ENCODE peak calls at places on chromosomes 13 and 19, in eight cellular contexts. One of them, this sample, is unnamed. For H3K4me1, the result is how much of the 10 kb centered on the place peaks cover.

GRCh38 chr13:19123502-19123901 is 58.1 kb downstream of the TUBA3C start:
- DNase-seq in CD8-positive, alpha-beta memory T cell: no peak
- DNase-seq in psoas muscle: no peak
- DNase-seq in aorta: no peak
- DNase-seq in hepatocyte: no peak
- DNase-seq in A549: no peak
- DNase-seq in pancreas: no peak
- DNase-seq in A673: no peak
- DNase-seq in this sample: no peak

GRCh38 chr13:80400164-80400767 is 59.3 kb upstream of the SPRY2 start:
- DNase-seq in hepatocyte: peak
- DNase-seq in CD8-positive, alpha-beta memory T cell: no peak
- DNase-seq in aorta: no peak
- DNase-seq in psoas muscle: no peak
- DNase-seq in A673: no peak
- DNase-seq in pancreas: no peak
- DNase-seq in A549: no peak
- DNase-seq in this sample: no peak

GRCh38 chr19:3046621-3047306 is 15.5 kb downstream of the TLE5 start:
- DNase-seq in hepatocyte: peak
- DNase-seq in A549: no peak
- DNase-seq in A673: peak
- DNase-seq in CD8-positive, alpha-beta memory T cell: no peak
- DNase-seq in psoas muscle: no peak
- DNase-seq in aorta: no peak
- DNase-seq in pancreas: peak
- DNase-seq in this sample: no peak

GRCh38 chr19:44774614-44775013 is 3.1 kb upstream of the CBLC start:
- DNase-seq in hepatocyte: no peak
- DNase-seq in A673: no peak
- DNase-seq in CD8-positive, alpha-beta memory T cell: no peak
- DNase-seq in A549: no peak
- DNase-seq in aorta: no peak
- DNase-seq in psoas muscle: no peak
- DNase-seq in pancreas: no peak
- DNase-seq in this sample: peak

GRCh38 chr13:53242015-53242414 is 213.4 kb downstream of the OLFM4 start:
- DNase-seq in A673: no peak
- DNase-seq in A549: no peak
- DNase-seq in pancreas: no peak
- DNase-seq in psoas muscle: no peak
- DNase-seq in CD8-positive, alpha-beta memory T cell: no peak
- DNase-seq in hepatocyte: no peak
- DNase-seq in aorta: no peak
- DNase-seq in this sample: no peak

GRCh38 chr19:42764836-42765235 is 642 bp downstream of the PSG8 start:
- DNase-seq in A549: no peak
- DNase-seq in CD8-positive, alpha-beta memory T cell: no peak
- DNase-seq in aorta: no peak
- DNase-seq in hepatocyte: no peak
- DNase-seq in A673: no peak
- DNase-seq in pancreas: no peak
- DNase-seq in psoas muscle: no peak
- DNase-seq in this sample: no peak

GRCh38 chr13:73273737-73274136 is 214.9 kb downstream of the KLF5 start:
- DNase-seq in aorta: no peak
- DNase-seq in psoas muscle: no peak
- DNase-seq in A673: peak
- DNase-seq in pancreas: no peak
- DNase-seq in CD8-positive, alpha-beta memory T cell: no peak
- DNase-seq in hepatocyte: no peak
- DNase-seq in A549: no peak
- DNase-seq in this sample: no peak

GRCh38 chr19:46015961-46016425 is 6.9 kb downstream of the PGLYRP1 start:
- DNase-seq in hepatocyte: no peak
- DNase-seq in pancreas: no peak
- DNase-seq in psoas muscle: no peak
- DNase-seq in aorta: peak
- DNase-seq in A673: peak
- DNase-seq in A549: no peak
- DNase-seq in CD8-positive, alpha-beta memory T cell: peak
- DNase-seq in this sample: peak

GRCh38 chr19:46487802-46488445 is 7.7 kb downstream of the PNMA8B start:
- DNase-seq in A549: peak
- DNase-seq in pancreas: peak
- DNase-seq in A673: peak
- DNase-seq in psoas muscle: peak
- DNase-seq in aorta: peak
- DNase-seq in CD8-positive, alpha-beta memory T cell: peak
- DNase-seq in hepatocyte: peak
- DNase-seq in this sample: peak

GRCh38 chr13:33789757-33790156 is 28.2 kb upstream of the RFC3 start:
- DNase-seq in aorta: no peak
- DNase-seq in psoas muscle: no peak
- DNase-seq in hepatocyte: no peak
- DNase-seq in pancreas: no peak
- DNase-seq in A673: no peak
- DNase-seq in CD8-positive, alpha-beta memory T cell: no peak
- DNase-seq in A549: no peak
- DNase-seq in this sample: no peak
- H3K4me1 ChIP-seq in aorta: under half
- H3K4me1 ChIP-seq in psoas muscle: under half
- H3K4me1 ChIP-seq in hepatocyte: under half
- H3K4me1 ChIP-seq in pancreas: under half
- H3K4me1 ChIP-seq in A673: under half
- H3K4me1 ChIP-seq in CD8-positive, alpha-beta memory T cell: under half
- H3K4me1 ChIP-seq in A549: under half
- H3K4me1 ChIP-seq in this sample: under half

GRCh38 chr13:57933606-57934005 is 302.1 kb downstream of the PCDH17 start:
- DNase-seq in CD8-positive, alpha-beta memory T cell: no peak
- DNase-seq in pancreas: no peak
- DNase-seq in A673: no peak
- DNase-seq in A549: no peak
- DNase-seq in aorta: no peak
- DNase-seq in psoas muscle: no peak
- DNase-seq in hepatocyte: no peak
- DNase-seq in this sample: no peak
- H3K4me1 ChIP-seq in CD8-positive, alpha-beta memory T cell: under half
- H3K4me1 ChIP-seq in pancreas: under half
- H3K4me1 ChIP-seq in A673: under half
- H3K4me1 ChIP-seq in A549: under half
- H3K4me1 ChIP-seq in aorta: under half
- H3K4me1 ChIP-seq in psoas muscle: under half
- H3K4me1 ChIP-seq in hepatocyte: under half
- H3K4me1 ChIP-seq in this sample: under half

GRCh38 chr19:17755533-17755885 is 4.2 kb downstream of the FCHO1 start:
- DNase-seq in CD8-positive, alpha-beta memory T cell: no peak
- DNase-seq in psoas muscle: no peak
- DNase-seq in hepatocyte: no peak
- DNase-seq in A673: no peak
- DNase-seq in pancreas: no peak
- DNase-seq in A549: peak
- DNase-seq in aorta: no peak
- DNase-seq in this sample: no peak
- H3K4me1 ChIP-seq in CD8-positive, alpha-beta memory T cell: under half
- H3K4me1 ChIP-seq in psoas muscle: under half
- H3K4me1 ChIP-seq in hepatocyte: under half
- H3K4me1 ChIP-seq in A673: under half
- H3K4me1 ChIP-seq in pancreas: under half
- H3K4me1 ChIP-seq in A549: under half
- H3K4me1 ChIP-seq in aorta: under half
- H3K4me1 ChIP-seq in this sample: under half

DNA sequence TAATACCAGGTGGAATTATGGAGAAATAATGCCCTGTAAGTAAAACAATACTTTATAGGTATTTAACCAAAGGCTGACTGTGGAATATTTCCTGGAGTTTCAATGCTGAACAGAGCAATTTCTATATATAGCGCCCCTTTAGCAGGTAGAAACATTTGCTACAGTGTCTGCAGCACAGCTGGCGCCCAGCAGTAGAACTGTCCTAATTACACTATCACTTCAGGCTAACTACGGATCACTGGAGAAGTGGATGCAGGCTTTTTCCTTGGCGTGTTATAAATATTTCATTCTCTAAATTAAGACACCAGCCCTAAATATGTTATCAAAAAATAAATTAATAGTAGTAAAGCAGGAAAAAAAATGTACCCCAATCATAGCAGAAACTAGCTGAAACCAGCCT is 3.1 kb downstream of the SHISA2 start:
- DNase-seq in aorta: no peak
- DNase-seq in CD8-positive, alpha-beta memory T cell: no peak
- DNase-seq in hepatocyte: no peak
- DNase-seq in A673: no peak
- DNase-seq in A549: no peak
- DNase-seq in pancreas: no peak
- DNase-seq in psoas muscle: no peak
- DNase-seq in this sample: no peak
- H3K4me1 ChIP-seq in aorta: under half
- H3K4me1 ChIP-seq in CD8-positive, alpha-beta memory T cell: under half
- H3K4me1 ChIP-seq in hepatocyte: under half
- H3K4me1 ChIP-seq in A673: under half
- H3K4me1 ChIP-seq in A549: under half
- H3K4me1 ChIP-seq in pancreas: under half
- H3K4me1 ChIP-seq in psoas muscle: under half
- H3K4me1 ChIP-seq in this sample: under half

GRCh38 chr13:44271031-44271433 is 102.6 kb upstream of the SERP2 start:
- DNase-seq in psoas muscle: no peak
- DNase-seq in CD8-positive, alpha-beta memory T cell: no peak
- DNase-seq in hepatocyte: peak
- DNase-seq in A549: no peak
- DNase-seq in pancreas: no peak
- DNase-seq in A673: no peak
- DNase-seq in aorta: no peak
- DNase-seq in this sample: no peak
- H3K4me1 ChIP-seq in psoas muscle: under half
- H3K4me1 ChIP-seq in CD8-positive, alpha-beta memory T cell: under half
- H3K4me1 ChIP-seq in hepatocyte: under half
- H3K4me1 ChIP-seq in A549: under half
- H3K4me1 ChIP-seq in pancreas: under half
- H3K4me1 ChIP-seq in A673: under half
- H3K4me1 ChIP-seq in aorta: under half
- H3K4me1 ChIP-seq in this sample: under half

GRCh38 chr13:110627761-110628476 is 12.6 kb downstream of the NAXD start:
- DNase-seq in CD8-positive, alpha-beta memory T cell: no peak
- DNase-seq in A673: no peak
- DNase-seq in psoas muscle: no peak
- DNase-seq in A549: no peak
- DNase-seq in hepatocyte: no peak
- DNase-seq in pancreas: no peak
- DNase-seq in aorta: no peak
- DNase-seq in this sample: no peak

GRCh38 chr13:110626510-110626909 is 11.2 kb downstream of the NAXD start:
- DNase-seq in pancreas: no peak
- DNase-seq in A549: no peak
- DNase-seq in CD8-positive, alpha-beta memory T cell: no peak
- DNase-seq in aorta: no peak
- DNase-seq in hepatocyte: no peak
- DNase-seq in psoas muscle: no peak
- DNase-seq in A673: no peak
- DNase-seq in this sample: no peak

GRCh38 chr13:110628477-110628793 is 13.1 kb downstream of the NAXD start:
- DNase-seq in hepatocyte: peak
- DNase-seq in pancreas: no peak
- DNase-seq in aorta: no peak
- DNase-seq in CD8-positive, alpha-beta memory T cell: no peak
- DNase-seq in psoas muscle: no peak
- DNase-seq in A673: peak
- DNase-seq in A549: no peak
- DNase-seq in this sample: no peak

GRCh38 chr13:110625771-110626321 is 10.5 kb downstream of the NAXD start:
- DNase-seq in A549: no peak
- DNase-seq in pancreas: no peak
- DNase-seq in A673: no peak
- DNase-seq in aorta: no peak
- DNase-seq in psoas muscle: no peak
- DNase-seq in hepatocyte: peak
- DNase-seq in CD8-positive, alpha-beta memory T cell: no peak
- DNase-seq in this sample: no peak

GRCh38 chr13:110627351-110627750 is 12.0 kb downstream of the NAXD start:
- DNase-seq in CD8-positive, alpha-beta memory T cell: no peak
- DNase-seq in pancreas: no peak
- DNase-seq in A673: no peak
- DNase-seq in aorta: no peak
- DNase-seq in psoas muscle: no peak
- DNase-seq in A549: no peak
- DNase-seq in hepatocyte: no peak
- DNase-seq in this sample: no peak
- H3K4me1 ChIP-seq in CD8-positive, alpha-beta memory T cell: under half
- H3K4me1 ChIP-seq in pancreas: under half
- H3K4me1 ChIP-seq in A673: under half
- H3K4me1 ChIP-seq in aorta: under half
- H3K4me1 ChIP-seq in psoas muscle: under half
- H3K4me1 ChIP-seq in A549: under half
- H3K4me1 ChIP-seq in hepatocyte: under half
- H3K4me1 ChIP-seq in this sample: under half

GRCh38 chr19:13024126-13024957 is 29.1 kb downstream of the NFIX start:
- DNase-seq in aorta: no peak
- DNase-seq in pancreas: no peak
- DNase-seq in hepatocyte: no peak
- DNase-seq in CD8-positive, alpha-beta memory T cell: no peak
- DNase-seq in A549: no peak
- DNase-seq in A673: no peak
- DNase-seq in psoas muscle: peak
- DNase-seq in this sample: no peak
- H3K4me1 ChIP-seq in aorta: under half
- H3K4me1 ChIP-seq in pancreas: under half
- H3K4me1 ChIP-seq in hepatocyte: under half
- H3K4me1 ChIP-seq in CD8-positive, alpha-beta memory T cell: under half
- H3K4me1 ChIP-seq in A549: under half
- H3K4me1 ChIP-seq in A673: under half
- H3K4me1 ChIP-seq in psoas muscle: half or more
- H3K4me1 ChIP-seq in this sample: under half

GRCh38 chr19:12325690-12326089 is 7.7 kb downstream of the ZNF563 start:
- DNase-seq in A549: no peak
- DNase-seq in A673: no peak
- DNase-seq in aorta: no peak
- DNase-seq in pancreas: no peak
- DNase-seq in CD8-positive, alpha-beta memory T cell: no peak
- DNase-seq in psoas muscle: no peak
- DNase-seq in hepatocyte: no peak
- DNase-seq in this sample: no peak

GRCh38 chr19:12331211-12331941 is 2.1 kb downstream of the ZNF563 start:
- DNase-seq in hepatocyte: peak
- DNase-seq in A673: no peak
- DNase-seq in pancreas: no peak
- DNase-seq in A549: no peak
- DNase-seq in CD8-positive, alpha-beta memory T cell: peak
- DNase-seq in aorta: no peak
- DNase-seq in psoas muscle: no peak
- DNase-seq in this sample: peak

GRCh38 chr19:12333162-12334159 is at the start of gene ZNF563:
- DNase-seq in A549: no peak
- DNase-seq in CD8-positive, alpha-beta memory T cell: peak
- DNase-seq in psoas muscle: peak
- DNase-seq in A673: peak
- DNase-seq in hepatocyte: peak
- DNase-seq in aorta: peak
- DNase-seq in pancreas: peak
- DNase-seq in this sample: peak

GRCh38 chr19:12330340-12330739 is 3.1 kb downstream of the ZNF563 start:
- DNase-seq in A673: no peak
- DNase-seq in A549: no peak
- DNase-seq in CD8-positive, alpha-beta memory T cell: no peak
- DNase-seq in pancreas: no peak
- DNase-seq in aorta: no peak
- DNase-seq in hepatocyte: peak
- DNase-seq in psoas muscle: no peak
- DNase-seq in this sample: no peak
- H3K4me1 ChIP-seq in A673: under half
- H3K4me1 ChIP-seq in A549: under half
- H3K4me1 ChIP-seq in CD8-positive, alpha-beta memory T cell: under half
- H3K4me1 ChIP-seq in pancreas: under half
- H3K4me1 ChIP-seq in aorta: under half
- H3K4me1 ChIP-seq in hepatocyte: under half
- H3K4me1 ChIP-seq in psoas muscle: under half
- H3K4me1 ChIP-seq in this sample: under half